ENCODE peak calls at places on chromosome 21, in five cellular contexts. L is tibial artery, Y is Caki2, O is KG1, U is fibroblast of lung. A is an unnamed sample.

GRCh38 chr21:28884481-28884880 is 108.2 kb downstream of the LTN1 start:
- DNase-seq in Y (no peak), U (peak), O (peak), L (no peak), A (no peak)

GRCh38 chr21:33866851-33867250 is 48.8 kb downstream of the ATP5PO start:
- DNase-seq in Y (no peak), L (no peak), U (peak), O (no peak), A (no peak)

GRCh38 chr21:27513825-27514224 is 546.9 kb upstream of the ADAMTS5 start:
- DNase-seq in U (no peak), L (no peak), O (no peak), Y (no peak), A (no peak)

GRCh38 chr21:32525282-32525681 is 60.0 kb downstream of the TCP10L start:
- DNase-seq in O (no peak), U (no peak), Y (no peak), L (no peak), A (no peak)

GRCh38 chr21:15935530-15935929 is 205.7 kb downstream of the USP25 start:
- DNase-seq in U (no peak), L (no peak), O (no peak), Y (no peak), A (no peak)

GRCh38 chr21:25871566-25871965 is 136.8 kb downstream of the GABPA start:
- DNase-seq in U (no peak), L (no peak), O (no peak), Y (no peak), A (no peak)

GRCh38 chr21:45885597-45885929 is 96.0 kb upstream of the COL6A1 start:
- DNase-seq in O (no peak), Y (no peak), L (no peak), U (no peak), A (no peak)

GRCh38 chr21:14712121-14712520 is 166.0 kb upstream of the SAMSN1 start:
- DNase-seq in U (no peak), O (no peak), L (no peak), Y (no peak), A (no peak)

GRCh38 chr21:36563301-36563926 is 83.5 kb upstream of the CLDN14 start:
- DNase-seq in U (no peak), Y (no peak), L (no peak), O (no peak), A (no peak)

GRCh38 chr21:46096997-46097825 is 701 bp upstream of the COL6A2 start:
- DNase-seq in Y (no peak), L (peak), U (peak), O (no peak), A (peak)

GRCh38 chr21:16108561-16109070 is 378.8 kb downstream of the USP25 start:
- DNase-seq in U (no peak), Y (no peak), O (no peak), L (no peak), A (no peak)

GRCh38 chr21:28521932-28522826 is 470.5 kb downstream of the LTN1 start:
- DNase-seq in Y (no peak), L (no peak), U (peak), O (no peak), A (no peak)

GRCh38 chr21:43578677-43579313 is 80.5 kb downstream of the HSF2BP start:
- DNase-seq in L (no peak), Y (no peak), O (no peak), U (no peak), A (no peak)

GRCh38 chr21:22711636-22712035 is 1713.4 kb downstream of the NCAM2 start:
- DNase-seq in U (no peak), O (no peak), Y (no peak), L (no peak), A (no peak)

GRCh38 chr21:42706765-42707164 is 53.3 kb downstream of the PDE9A start:
- DNase-seq in O (no peak), U (no peak), Y (no peak), L (no peak), A (no peak)

GRCh38 chr21:32524010-32524719 is 61.2 kb downstream of the TCP10L start:
- DNase-seq in U (peak), O (no peak), Y (peak), L (peak), A (no peak)

GRCh38 chr21:42373181-42373907 is 7.0 kb upstream of the TFF1 start:
- DNase-seq in L (no peak), O (no peak), U (no peak), Y (no peak), A (no peak)

GRCh38 chr21:26801524-26801923 is 43.7 kb downstream of the ADAMTS1 start:
- DNase-seq in U (peak), L (no peak), Y (no peak), O (no peak), A (no peak)

GRCh38 chr21:33064623-33064996 is 5.3 kb upstream of the OLIG1 start:
- DNase-seq in U (no peak), L (no peak), O (no peak), Y (no peak), A (no peak)

GRCh38 chr21:26717146-26717739 is 128.0 kb downstream of the ADAMTS1 start:
- DNase-seq in Y (peak), U (peak), L (no peak), O (no peak), A (no peak)

A was measured in 8988T.